ENCODE peak calls at places on chromosomes 3 and 15, in six cellular contexts. L is GM12864, W is fibroblast of pulmonary artery, Q is ovary, Y is transverse colon, B is HFF-Myc. N is an unnamed sample.

GRCh38 chr3:156676467-156677119 is 2.2 kb downstream of the TIPARP start:
- DNase-seq in L (no peak), Q (no peak), B (no peak), W (peak), Y (no peak), N (no peak)

GRCh38 chr3:66797916-66798560 is 200.1 kb upstream of the KBTBD8 start:
- DNase-seq in W (peak), L (no peak), B (no peak), Q (peak), Y (peak), N (no peak)

GRCh38 chr3:138331143-138331894 is 1.7 kb upstream of the NME9 start:
- DNase-seq in L (no peak), Y (no peak), W (peak), B (no peak), Q (no peak), N (no peak)

GRCh38 chr3:82978368-82978767 is 1216.9 kb upstream of the GBE1 start:
- DNase-seq in Y (no peak), L (no peak), Q (no peak), W (no peak), B (no peak), N (no peak)

GRCh38 chr3:66220066-66220465 is 735 bp upstream of the SLC25A26 start:
- DNase-seq in Y (no peak), L (no peak), W (no peak), B (no peak), Q (no peak), N (no peak)

GRCh38 chr15:22806156-22806555 is 19.7 kb downstream of the NIPA1 start:
- DNase-seq in Q (no peak), W (no peak), B (no peak), L (no peak), Y (no peak), N (no peak)

GRCh38 chr3:98185180-98185579 is 18.7 kb downstream of the OR5H15 start:
- DNase-seq in L (no peak), Q (no peak), Y (no peak), W (no peak), B (no peak), N (no peak)

GRCh38 chr15:66951976-66952375 is 113.4 kb upstream of the SMAD3 start:
- DNase-seq in L (no peak), Y (no peak), Q (no peak), W (no peak), B (no peak), N (no peak)

GRCh38 chr3:141401584-141402475 is 33.5 kb downstream of the ZBTB38 start:
- DNase-seq in W (no peak), B (no peak), L (no peak), Y (peak), Q (peak), N (no peak)

GRCh38 chr15:81966628-81967027 is 79.2 kb downstream of the MEX3B start:
- DNase-seq in L (no peak), Y (no peak), B (no peak), W (no peak), Q (no peak), N (no peak)

GRCh38 chr3:163490119-163490518 is 1588.2 kb downstream of the SI start:
- DNase-seq in Q (no peak), L (no peak), W (peak), B (no peak), Y (peak), N (no peak)

GRCh38 chr3:144552642-144553041 is 581.0 kb downstream of the DIPK2A start:
- DNase-seq in B (no peak), Q (no peak), L (no peak), Y (no peak), W (no peak), N (no peak)

GRCh38 chr3:22704571-22705354 is 498.4 kb upstream of the UBE2E2 start:
- DNase-seq in B (no peak), Q (no peak), W (no peak), L (no peak), Y (no peak), N (no peak)

DNA sequence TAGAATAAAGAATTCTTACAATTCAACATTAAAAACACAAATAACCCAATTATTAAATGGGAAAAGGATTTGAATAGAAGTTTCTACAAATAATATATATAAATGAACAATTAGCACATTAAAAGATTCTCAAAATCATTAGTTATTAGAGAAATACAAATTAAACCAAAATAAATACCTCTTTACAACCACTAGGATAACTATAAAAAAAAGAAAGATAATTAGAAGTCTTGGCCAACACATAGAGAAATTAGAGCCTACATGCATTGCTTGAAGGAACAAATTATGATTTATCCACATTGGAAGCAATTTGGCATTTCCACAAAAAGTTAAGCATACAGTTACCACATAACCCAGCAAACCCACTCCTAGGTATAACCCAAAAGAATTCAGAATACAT is 502.3 kb upstream of the UBE2E2 start:
- DNase-seq in Q (no peak), Y (no peak), B (no peak), W (no peak), L (no peak), N (no peak)
- TF ChIP-seq CTCF in Q (no peak), Y (no peak), B (no peak), W (no peak), L (no peak), N (no peak)

DNA sequence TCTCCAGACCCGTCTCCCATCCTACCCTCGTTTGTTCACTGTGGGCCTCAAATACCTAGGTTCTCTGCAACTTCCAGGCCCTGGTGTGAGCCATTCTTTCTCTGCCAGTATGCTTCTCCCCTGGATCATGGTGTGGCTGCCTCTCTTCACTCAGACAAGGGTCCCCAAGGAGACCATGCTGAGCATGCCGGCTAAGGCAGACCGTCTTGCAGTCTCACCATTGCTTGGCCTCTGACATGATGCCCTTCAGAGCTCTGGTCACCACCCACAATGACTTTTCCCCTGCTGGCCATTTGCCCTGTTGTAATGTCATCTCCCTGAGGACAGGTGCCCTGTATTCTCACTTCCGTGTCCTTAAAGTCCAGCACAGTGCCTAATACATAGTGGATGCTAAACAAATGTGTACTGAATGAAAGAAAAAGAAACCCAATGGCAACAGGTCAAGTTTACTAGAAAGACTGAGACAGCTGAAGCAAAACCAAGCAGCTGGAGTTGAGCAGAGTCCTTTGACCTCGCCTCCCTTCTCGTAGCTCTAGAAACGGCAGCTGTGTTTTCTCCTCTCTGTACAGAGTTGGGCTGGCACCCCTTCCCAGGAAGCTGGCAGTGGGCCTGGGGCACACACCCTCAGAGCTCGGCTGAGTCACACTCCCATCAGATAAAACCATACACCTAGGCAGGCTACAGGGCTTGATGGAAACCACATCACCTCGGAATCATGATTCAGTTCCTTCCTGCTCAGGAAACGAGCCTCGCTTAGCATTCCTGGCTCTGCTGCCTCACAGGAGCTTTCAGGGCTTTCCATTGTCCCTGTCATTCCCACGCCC is 8.6 kb downstream of the TLR9 start:
- DNase-seq in Y (peak), B (no peak), W (peak), L (no peak), Q (peak), N (no peak)
- H3K4me3 ChIP-seq in Y (no peak), B (no peak), W (peak), L (no peak), Q (no peak), N (no peak)

GRCh38 chr3:12830785-12831581 is 10.4 kb downstream of the RPL32 start:
- DNase-seq in W (no peak), L (no peak), Q (no peak), Y (no peak), B (no peak), N (no peak)

GRCh38 chr3:12829404-12829803 is 12.0 kb downstream of the RPL32 start:
- DNase-seq in Y (no peak), B (no peak), Q (no peak), W (no peak), L (no peak), N (no peak)

GRCh38 chr3:12831582-12831866 is 9.8 kb downstream of the RPL32 start:
- DNase-seq in B (no peak), W (no peak), Y (no peak), Q (no peak), L (no peak), N (no peak)

GRCh38 chr3:12828751-12829150 is 12.6 kb downstream of the RPL32 start:
- DNase-seq in B (no peak), W (no peak), Y (no peak), Q (no peak), L (no peak), N (no peak)

GRCh38 chr3:12829886-12830784 is 11.2 kb downstream of the RPL32 start:
- DNase-seq in B (no peak), L (no peak), W (no peak), Y (no peak), Q (no peak), N (no peak)
- TF ChIP-seq CTCF in B (no peak), L (no peak), W (no peak), Y (no peak), Q (no peak), N (peak)

GRCh38 chr3:165466856-165467255 is 270.7 kb upstream of the SLITRK3 start:
- DNase-seq in W (peak), Y (no peak), B (no peak), Q (no peak), L (no peak), N (no peak)
- H3K4me3 ChIP-seq in W (no peak), Y (no peak), B (no peak), Q (no peak), L (no peak), N (no peak)

GRCh38 chr3:45055411-45056143 is 29.5 kb downstream of the CLEC3B start:
- DNase-seq in W (peak), Q (no peak), Y (no peak), L (peak), B (peak), N (no peak)
- TF ChIP-seq CTCF in W (peak), Q (no peak), Y (no peak), L (peak), B (peak), N (peak)

DNA sequence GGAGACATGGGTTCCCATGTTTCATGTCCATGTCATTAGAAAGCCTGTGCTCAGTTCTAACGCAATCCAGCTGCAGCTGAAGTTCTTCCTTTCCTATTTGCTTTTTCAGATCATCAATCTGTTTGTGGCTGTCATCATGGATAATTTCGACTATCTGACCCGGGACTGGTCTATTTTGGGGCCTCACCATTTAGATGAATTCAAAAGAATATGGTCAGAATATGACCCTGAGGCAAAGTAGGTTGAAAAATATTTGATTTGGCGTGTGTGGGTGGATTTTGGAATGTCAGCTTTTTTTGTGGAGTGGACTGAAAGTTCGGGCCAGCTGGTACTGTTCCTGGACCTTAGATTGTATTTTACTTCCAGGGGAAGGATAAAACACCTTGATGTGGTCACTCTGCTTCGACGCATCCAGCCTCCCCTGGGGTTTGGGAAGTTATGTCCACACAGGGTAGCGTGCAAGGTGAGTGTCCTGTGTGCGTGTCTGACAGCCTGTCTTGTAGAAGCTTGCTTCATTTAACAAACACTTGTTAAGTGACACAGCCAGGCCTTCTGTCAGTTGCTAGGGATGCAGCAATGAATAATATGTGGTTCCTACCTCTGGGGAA is 69.6 kb downstream of the CHDH start:
- DNase-seq in B (no peak), W (no peak), L (no peak), Y (no peak), Q (no peak), N (peak)
- H3K4me3 ChIP-seq in B (no peak), W (no peak), L (no peak), Y (no peak), Q (no peak), N (no peak)